ENCODE peak calls at places on chromosome 18, in four cellular contexts. O, I, P and F are unnamed samples.

GRCh38 chr18:79664525-79665125 is 15.0 kb upstream of the CTDP1 start:
- DNase-seq in P (no peak), I (no peak), O (no peak), F (no peak)

GRCh38 chr18:54119524-54120019 is 104.9 kb downstream of the MBD2 start:
- DNase-seq in O (peak), I (peak), P (peak), F (no peak)

GRCh38 chr18:22623513-22623912 is 205.8 kb upstream of the CTAGE1 start:
- DNase-seq in P (no peak), I (no peak), O (no peak), F (no peak)

GRCh38 chr18:3590096-3590655 is 140.2 kb downstream of the TGIF1 start:
- DNase-seq in P (no peak), O (no peak), I (no peak), F (no peak)

GRCh38 chr18:44697315-44697714 is 16.6 kb downstream of the SETBP1 start:
- DNase-seq in I (no peak), O (no peak), P (no peak), F (no peak)

GRCh38 chr18:25561923-25562322 is 210.0 kb upstream of the ZNF521 start:
- DNase-seq in O (peak), I (no peak), P (peak), F (no peak)

GRCh38 chr18:27214831-27215230 is 29.7 kb upstream of the CHST9 start:
- DNase-seq in P (no peak), I (no peak), O (no peak), F (no peak)

GRCh38 chr18:6729247-6730091 is at the start of gene ARHGAP28:
- DNase-seq in I (peak), O (peak), P (peak), F (no peak)

GRCh38 chr18:26487437-26487836 is 60.9 kb downstream of the KCTD1 start:
- DNase-seq in O (no peak), I (no peak), P (no peak), F (no peak)

GRCh38 chr18:48131042-48131441 is 200.6 kb upstream of the SMAD2 start:
- DNase-seq in O (no peak), P (no peak), I (no peak), F (no peak)

GRCh38 chr18:23191232-23191631 is 55.9 kb downstream of the CABLES1 start:
- DNase-seq in I (no peak), O (no peak), P (no peak), F (no peak)

GRCh38 chr18:56709463-56709862 is 58.3 kb downstream of the WDR7 start:
- DNase-seq in I (peak), P (no peak), O (peak), F (peak)

GRCh38 chr18:12722731-12723130 is 19.9 kb downstream of the PSMG2 start:
- DNase-seq in O (peak), P (no peak), I (no peak), F (no peak)